ENCODE peak calls at places on chromosomes 2 and 18, in nine cellular contexts. T is fibroblast of villous mesenchyme, B is foreskin keratinocyte, I is HFFc6, L is endothelial cell of umbilical vein, D is M059J, O is mesenteric fat pad, U is EH, M is posterior cingulate gyrus. F is an unnamed sample.
A peak's percentile ranks its signal among the peaks of the same experiment; 100 is the strongest.

GRCh38 chr18:29892960-29893558 is 1149.5 kb downstream of the DSC3 start:
- DNase-seq in O (no peak), U (peak; percentile 2), T (peak; percentile 5), L (peak; percentile 19), I (no peak), B (no peak), D (peak; percentile 4), M (no peak), F (no peak)

GRCh38 chr2:224155896-224156295 is 116.8 kb upstream of the SERPINE2 start:
- DNase-seq in O (no peak), D (peak; percentile 43), B (no peak), U (peak; percentile 77), M (no peak), T (no peak), I (peak; percentile 19), L (no peak), F (no peak)

GRCh38 chr2:233837694-233838229 is 16.6 kb downstream of the HJURP start:
- DNase-seq in M (no peak), D (no peak), I (no peak), B (no peak), O (peak; percentile 51), U (no peak), T (no peak), L (no peak), F (no peak)

GRCh38 chr18:67300498-67300897 is 216.0 kb downstream of the DSEL start:
- DNase-seq in L (no peak), U (no peak), D (peak; percentile 32), I (no peak), O (no peak), M (no peak), T (no peak), B (no peak), F (no peak)

GRCh38 chr2:109059474-109060165 is 69.4 kb upstream of the SH3RF3 start:
- DNase-seq in T (no peak), D (peak; percentile 11), I (no peak), U (no peak), B (no peak), M (no peak), L (no peak), O (no peak), F (no peak)

GRCh38 chr2:48808311-48808710 is 52.8 kb upstream of the LHCGR start:
- DNase-seq in L (no peak), U (no peak), D (no peak), M (no peak), B (no peak), I (no peak), O (no peak), T (no peak), F (no peak)

GRCh38 chr2:142791335-142791734 is 86.1 kb upstream of the KYNU start:
- DNase-seq in B (no peak), O (no peak), T (no peak), U (no peak), D (no peak), L (peak; percentile 50), I (no peak), M (no peak), F (no peak)

GRCh38 chr2:116787808-116788207 is 1026.7 kb upstream of the DDX18 start:
- DNase-seq in L (no peak), D (no peak), B (no peak), O (no peak), T (no peak), I (no peak), U (no peak), M (no peak), F (no peak)

GRCh38 chr18:21489119-21489750 is 111.3 kb downstream of the ESCO1 start:
- DNase-seq in D (peak; percentile 54), B (no peak), I (peak; percentile 33), U (peak; percentile 66), O (no peak), T (peak; percentile 70), M (no peak), L (peak; percentile 58), F (peak; percentile 56)

GRCh38 chr2:122326448-122326847 is 571.0 kb downstream of the TSN start:
- DNase-seq in U (no peak), I (no peak), M (no peak), O (no peak), T (no peak), L (no peak), B (no peak), D (no peak), F (no peak)

GRCh38 chr2:120763931-120764330 is 28.3 kb downstream of the GLI2 start:
- DNase-seq in T (no peak), U (no peak), I (no peak), D (no peak), B (no peak), O (peak; percentile 76), M (no peak), L (no peak), F (no peak)

GRCh38 chr2:30417253-30417652 is 29.8 kb upstream of the LCLAT1 start:
- DNase-seq in B (no peak), D (no peak), T (peak; percentile 77), U (no peak), O (no peak), L (no peak), I (no peak), M (no peak), F (no peak)

GRCh38 chr2:196329959-196330358 is 158.6 kb upstream of the STK17B start:
- DNase-seq in I (no peak), B (no peak), T (no peak), O (no peak), D (no peak), M (no peak), L (no peak), U (no peak), F (no peak)

GRCh38 chr18:30903566-30903965 is 139.0 kb downstream of the DSC3 start:
- DNase-seq in T (no peak), O (no peak), I (no peak), L (no peak), U (no peak), B (peak; percentile 98), M (no peak), D (peak; percentile 42), F (no peak)

GRCh38 chr18:10926565-10927194 is 222.7 kb downstream of the PIEZO2 start:
- DNase-seq in U (peak; percentile 59), O (no peak), M (no peak), D (peak; percentile 90), L (peak; percentile 91), I (peak; percentile 46), B (no peak), T (peak; percentile 70), F (no peak)

GRCh38 chr18:42614619-42615293 is 500.7 kb downstream of the RIT2 start:
- DNase-seq in U (no peak), D (no peak), O (no peak), B (no peak), I (no peak), L (peak; percentile 74), M (no peak), T (peak; percentile 1), F (peak; percentile 84)

GRCh38 chr2:42895134-42895795 is 102.9 kb upstream of the HAAO start:
- DNase-seq in B (no peak), U (no peak), I (no peak), D (peak; percentile 22), M (no peak), L (no peak), T (no peak), O (no peak), F (no peak)

GRCh38 chr2:207796585-207797350 is 27.1 kb upstream of the FZD5 start:
- DNase-seq in T (peak; percentile 10), M (no peak), U (peak; percentile 48), I (no peak), O (no peak), L (no peak), D (no peak), B (no peak), F (no peak)

GRCh38 chr2:66929632-66930385 is 467.3 kb upstream of the ETAA1 start:
- DNase-seq in T (peak; percentile 67), D (peak; percentile 80), M (no peak), L (peak; percentile 76), U (peak; percentile 88), B (peak; percentile 83), I (peak; percentile 66), O (no peak), F (no peak)

GRCh38 chr2:20966061-20966460 is 77.8 kb downstream of the APOB start:
- DNase-seq in T (no peak), O (no peak), U (peak; percentile 3), B (no peak), D (no peak), L (no peak), M (no peak), I (no peak), F (no peak)

GRCh38 chr2:46885376-46885775 is 30.2 kb downstream of the MCFD2 start:
- DNase-seq in M (no peak), L (no peak), O (no peak), B (no peak), D (no peak), T (no peak), U (peak; percentile 90), I (peak; percentile 49), F (no peak)

GRCh38 chr2:235371018-235371417 is 122.8 kb upstream of the AGAP1 start:
- DNase-seq in I (no peak), O (no peak), L (no peak), B (no peak), M (no peak), T (no peak), U (no peak), D (no peak), F (no peak)

GRCh38 chr2:236646871-236647270 is 77.2 kb downstream of the ACKR3 start:
- DNase-seq in D (no peak), O (peak; percentile 12), M (no peak), L (no peak), T (no peak), I (no peak), U (no peak), B (no peak), F (no peak)

GRCh38 chr2:45568935-45569334 is 42.1 kb downstream of the SRBD1 start:
- DNase-seq in U (peak; percentile 17), O (no peak), M (no peak), D (peak; percentile 47), B (peak; percentile 47), L (peak; percentile 50), T (no peak), I (no peak), F (no peak)

GRCh38 chr2:216670266-216671080 is 24.9 kb downstream of the IGFBP5 start:
- DNase-seq in D (no peak), I (no peak), O (no peak), T (no peak), M (no peak), B (no peak), L (no peak), U (no peak), F (peak; percentile 12)

GRCh38 chr2:163132850-163133249 is 294.3 kb upstream of the KCNH7 start:
- DNase-seq in M (no peak), D (peak; percentile 3), I (no peak), L (peak; percentile 7), O (no peak), B (no peak), T (peak; percentile 3), U (peak; percentile 2), F (no peak)

GRCh38 chr18:28858248-28858647 is 681.3 kb upstream of the CDH2 start:
- DNase-seq in M (no peak), L (no peak), I (no peak), U (no peak), B (no peak), O (no peak), T (no peak), D (no peak), F (no peak)

GRCh38 chr2:138906549-138906948 is 126.4 kb upstream of the NXPH2 start:
- DNase-seq in L (no peak), U (no peak), D (no peak), B (no peak), O (no peak), T (no peak), I (no peak), M (no peak), F (no peak)

F was measured in head of caudate nucleus.